ENCODE peak calls at places on chromosomes 11 and 22, in five cellular contexts. B, Q, P, Z and M are unnamed samples.

GRCh38 chr11:31796523-31797226 is 14.4 kb downstream of the PAX6 start:
- DNase-seq in Z (no peak), P (no peak), Q (no peak), B (no peak), M (no peak)

GRCh38 chr11:64718780-64719124 is 4.2 kb downstream of the NRXN2 start:
- DNase-seq in P (no peak), Q (no peak), Z (no peak), B (no peak), M (no peak)

GRCh38 chr11:69552951-69553350 is 71.5 kb downstream of the LINC01488 start:
- DNase-seq in Z (no peak), Q (no peak), P (no peak), B (no peak), M (peak; percentile 54)

GRCh38 chr11:2526808-2527381 is 82.1 kb downstream of the KCNQ1 start:
- DNase-seq in B (peak; percentile 52), P (no peak), Q (peak; percentile 87), Z (peak; percentile 86), M (peak; percentile 83)

GRCh38 chr11:13104619-13105236 is 95.6 kb downstream of the RASSF10 start:
- DNase-seq in Q (no peak), P (peak; percentile 13), Z (no peak), B (no peak), M (no peak)

GRCh38 chr11:32244453-32244852 is 153.6 kb downstream of the RCN1 start:
- DNase-seq in Z (no peak), B (no peak), P (no peak), Q (no peak), M (no peak)

GRCh38 chr22:18970180-18970947 is 34.3 kb upstream of the PRODH start:
- DNase-seq in P (no peak), Q (no peak), Z (peak; percentile 75), B (peak; percentile 20), M (peak; percentile 60)

GRCh38 chr11:74783241-74783871 is 34.7 kb downstream of the RNF169 start:
- DNase-seq in P (no peak), Z (no peak), B (peak; percentile 22), Q (no peak), M (no peak)

GRCh38 chr11:115905331-115905730 is 401.1 kb upstream of the CADM1 start:
- DNase-seq in Q (no peak), Z (no peak), B (no peak), P (no peak), M (no peak)

GRCh38 chr11:26947379-26947844 is 46.5 kb upstream of the FIBIN start:
- DNase-seq in P (no peak), Z (no peak), B (peak; percentile 38), Q (peak; percentile 25), M (no peak)

GRCh38 chr11:45037425-45038005 is 86.8 kb upstream of the TP53I11 start:
- DNase-seq in B (no peak), Q (no peak), Z (no peak), P (no peak), M (no peak)

GRCh38 chr22:23826510-23827350 is 12.1 kb downstream of the DERL3 start:
- DNase-seq in B (no peak), Q (no peak), P (no peak), Z (peak; percentile 85), M (no peak)

GRCh38 chr11:36156486-36157150 is 132.6 kb downstream of the COMMD9 start:
- DNase-seq in Q (no peak), B (no peak), Z (no peak), P (no peak), M (no peak)

GRCh38 chr11:26704249-26704648 is 17.6 kb downstream of the SLC5A12 start:
- DNase-seq in B (no peak), Q (peak; percentile 27), P (no peak), Z (no peak), M (no peak)

GRCh38 chr11:126354631-126355323 is 709 bp upstream of the ST3GAL4 start:
- DNase-seq in Z (no peak), Q (no peak), P (no peak), B (no peak), M (peak; percentile 38)

GRCh38 chr11:29934115-29934638 is 82.7 kb downstream of the KCNA4 start:
- DNase-seq in B (no peak), Q (no peak), Z (no peak), P (no peak), M (no peak)

GRCh38 chr11:86171627-86172026 is 72.9 kb upstream of the EED start:
- DNase-seq in P (no peak), Z (no peak), Q (no peak), B (no peak), M (no peak)

GRCh38 chr11:86726118-86726748 is 53.8 kb upstream of the ME3 start:
- DNase-seq in Q (no peak), B (no peak), P (no peak), Z (no peak), M (no peak)

GRCh38 chr22:46613606-46613997 is 6.6 kb upstream of the GRAMD4 start:
- DNase-seq in B (no peak), P (no peak), Q (peak; percentile 40), Z (no peak), M (no peak)

GRCh38 chr22:37330200-37331033 is 48.1 kb downstream of the CYTH4 start:
- DNase-seq in B (peak; percentile 84), Z (no peak), P (peak; percentile 88), Q (peak; percentile 22), M (peak; percentile 77)

GRCh38 chr22:17098379-17098819 is 13.6 kb downstream of the IL17RA start:
- DNase-seq in Z (no peak), P (no peak), Q (no peak), B (peak; percentile 57), M (peak; percentile 64)

GRCh38 chr11:6674856-6675255 is 8.3 kb downstream of the MRPL17 start:
- DNase-seq in P (no peak), Q (no peak), Z (no peak), B (no peak), M (no peak)

GRCh38 chr22:42357634-42358296 is 74.4 kb downstream of the NFAM1 start:
- DNase-seq in B (peak; percentile 78), Z (peak; percentile 91), P (no peak), Q (no peak), M (peak; percentile 82)

GRCh38 chr22:34800265-34800664 is 265.7 kb upstream of the ISX start:
- DNase-seq in Z (peak; percentile 68), Q (no peak), B (peak; percentile 49), P (no peak), M (no peak)

GRCh38 chr11:111770581-111771134 is 4.5 kb upstream of the PPP2R1B start:
- DNase-seq in P (no peak), Z (no peak), Q (no peak), B (no peak), M (no peak)

GRCh38 chr11:15663778-15664218 is 549.1 kb downstream of the INSC start:
- DNase-seq in B (no peak), P (no peak), Q (no peak), Z (peak; percentile 79), M (no peak)

GRCh38 chr22:30701872-30702271 is 7.2 kb downstream of the OSBP2 start:
- DNase-seq in Q (no peak), Z (no peak), P (no peak), B (no peak), M (no peak)
- H3K27ac ChIP-seq in Q (no peak overlapping the region), Z (no peak overlapping the region), P (no peak overlapping the region), B (no peak overlapping the region), M (no peak overlapping the region)

GRCh38 chr22:49953027-49953679 is 7.4 kb upstream of the PIM3 start:
- DNase-seq in Q (no peak), Z (peak; percentile 92), B (peak; percentile 96), P (no peak), M (peak; percentile 87)

GRCh38 chr22:49954991-49955580 is 5.5 kb upstream of the PIM3 start:
- DNase-seq in Q (no peak), B (peak; percentile 65), Z (peak; percentile 73), P (no peak), M (no peak)

GRCh38 chr22:49955581-49956417 is 4.8 kb upstream of the PIM3 start:
- DNase-seq in P (no peak), Q (peak; percentile 6), B (no peak), Z (peak; percentile 68), M (no peak)

GRCh38 chr22:49953680-49954344 is 6.8 kb upstream of the PIM3 start:
- DNase-seq in Q (no peak), B (peak; percentile 49), P (no peak), Z (peak; percentile 92), M (no peak)

GRCh38 chr22:49954354-49954753 is 6.2 kb upstream of the PIM3 start:
- DNase-seq in P (no peak), B (peak; percentile 88), Q (no peak), Z (peak; percentile 83), M (peak; percentile 88)
- H3K27ac ChIP-seq in P (no peak overlapping the region), B (peak overlapping the region; percentile 100), Q (no peak overlapping the region), Z (peak overlapping the region; percentile 98), M (peak overlapping the region; percentile 81)

GRCh38 chr11:96217206-96217605 is 125.8 kb downstream of the MAML2 start:
- DNase-seq in Q (no peak), B (no peak), Z (no peak), P (no peak), M (no peak)
- H3K27ac ChIP-seq in Q (no peak overlapping the region), B (no peak overlapping the region), Z (no peak overlapping the region), P (no peak overlapping the region), M (no peak overlapping the region)

GRCh38 chr11:18312012-18312411 is 9.9 kb downstream of the HPS5 start:
- DNase-seq in B (no peak), Q (no peak), P (no peak), Z (no peak), M (no peak)
- H3K27ac ChIP-seq in B (peak overlapping the region; percentile 42), Q (no peak overlapping the region), P (no peak overlapping the region), Z (no peak overlapping the region), M (peak overlapping the region; percentile 58)

GRCh38 chr11:1460994-1461805 is 25.4 kb downstream of the MOB2 start:
- DNase-seq in P (no peak), B (no peak), Q (peak; percentile 28), Z (no peak), M (no peak)

GRCh38 chr11:1461806-1462455 is 24.6 kb downstream of the MOB2 start:
- DNase-seq in Q (no peak), Z (no peak), P (no peak), B (no peak), M (no peak)

GRCh38 chr11:1460396-1460795 is 26.2 kb downstream of the MOB2 start:
- DNase-seq in Q (peak; percentile 57), B (no peak), Z (peak; percentile 90), P (no peak), M (peak; percentile 78)

GRCh38 chr11:1462576-1462975 is 24.0 kb downstream of the MOB2 start:
- DNase-seq in P (no peak), Q (no peak), Z (no peak), B (no peak), M (no peak)

DNA sequence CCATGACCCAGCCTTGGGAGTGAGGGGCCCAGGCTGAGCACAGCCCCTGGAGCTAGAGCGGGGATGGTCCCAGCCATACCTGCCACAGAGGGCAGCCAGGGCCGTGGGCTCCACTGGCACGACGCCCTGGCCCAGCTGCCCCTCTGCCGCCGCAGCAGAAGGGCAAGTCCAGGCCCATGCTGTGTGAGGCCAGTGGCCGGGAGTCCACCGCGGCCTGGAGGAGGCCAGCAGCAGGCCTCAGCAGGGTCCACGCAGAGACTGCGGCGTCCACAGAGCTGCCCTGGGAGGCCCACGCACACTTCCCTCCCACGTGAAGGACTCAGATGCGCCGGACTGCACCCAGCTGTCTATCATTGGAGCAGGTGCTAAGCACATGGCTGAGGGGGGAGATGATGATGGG is 23.5 kb downstream of the MOB2 start:
- DNase-seq in B (no peak), Q (no peak), P (no peak), Z (no peak), M (no peak)
- H3K27ac ChIP-seq in B (no peak overlapping the region), Q (peak overlapping the region; percentile 91), P (no peak overlapping the region), Z (no peak overlapping the region), M (no peak overlapping the region)

GRCh38 chr11:124071622-124071948 is 30.5 kb upstream of the OR10G7 start:
- DNase-seq in B (no peak), Q (no peak), P (no peak), Z (no peak), M (no peak)
- H3K27ac ChIP-seq in B (no peak overlapping the region), Q (no peak overlapping the region), P (no peak overlapping the region), Z (no peak overlapping the region), M (no peak overlapping the region)